ENCODE peak calls at places on chromosomes 12 and 14, in six cellular contexts. O is K562, S is GM12878, W is HepG2, V is H1, U is HCT116. R is an unnamed sample.

GRCh38 chr12:56766535-56766934 is 3.4 kb downstream of the HSD17B6 start:
- DNase-seq in U (no peak), W (no peak), S (peak), O (no peak), V (no peak), R (no peak)

GRCh38 chr14:23580152-23580926 is 1.7 kb upstream of the JPH4 start:
- DNase-seq in W (peak), U (no peak), V (no peak), S (no peak), O (no peak), R (no peak)

GRCh38 chr12:57309420-57309819 is 58.4 kb upstream of the STAC3 start:
- DNase-seq in U (no peak), V (no peak), O (no peak), S (no peak), W (no peak), R (no peak)

GRCh38 chr14:22520235-22520634 is 68.8 kb downstream of the DAD1 start:
- DNase-seq in V (no peak), U (no peak), O (peak), W (no peak), S (no peak), R (no peak)

GRCh38 chr14:98694541-98694940 is 577.5 kb downstream of the BCL11B start:
- DNase-seq in S (no peak), W (no peak), O (no peak), V (no peak), U (no peak), R (no peak)

GRCh38 chr12:131900397-131900796 is 6.0 kb downstream of the ULK1 start:
- DNase-seq in U (no peak), V (no peak), W (no peak), O (no peak), S (no peak), R (no peak)

GRCh38 chr12:106601031-106601430 is 18.2 kb downstream of the RFX4 start:
- DNase-seq in V (no peak), O (peak), W (peak), U (no peak), S (no peak), R (no peak)

GRCh38 chr14:28770574-28770973 is 4.0 kb downstream of the FOXG1 start:
- DNase-seq in U (no peak), S (no peak), O (no peak), W (no peak), V (no peak), R (no peak)

GRCh38 chr12:52280796-52281560 is 6.5 kb downstream of the KRT86 start:
- DNase-seq in W (peak), U (peak), O (no peak), S (no peak), V (no peak), R (no peak)

GRCh38 chr12:91813701-91814100 is 331.9 kb downstream of the BTG1 start:
- DNase-seq in V (no peak), W (no peak), O (no peak), S (no peak), U (no peak), R (no peak)

GRCh38 chr12:68808388-68809189 is 612 bp downstream of the MDM2 start:
- DNase-seq in V (peak), U (peak), O (peak), W (peak), S (peak), R (peak)

GRCh38 chr12:120710805-120711296 is 593 bp downstream of the UNC119B start:
- DNase-seq in U (no peak), W (no peak), S (no peak), O (peak), V (no peak), R (no peak)

GRCh38 chr12:106345739-106346138 is 11.8 kb upstream of the POLR3B start:
- DNase-seq in U (peak), V (no peak), S (no peak), O (peak), W (peak), R (peak)

GRCh38 chr12:5200276-5201087 is 156.8 kb downstream of the KCNA5 start:
- DNase-seq in U (peak), W (peak), S (no peak), V (peak), O (peak), R (peak)

GRCh38 chr14:21024668-21025373 is at the start of gene NDRG2:
- DNase-seq in U (no peak), S (no peak), W (peak), V (no peak), O (peak), R (peak)

GRCh38 chr14:50608302-50608851 is 48.4 kb downstream of the ATL1 start:
- DNase-seq in V (no peak), O (no peak), S (no peak), W (no peak), U (no peak), R (no peak)
- TF ChIP-seq ZNF274 in V (no peak), O (no peak), S (no peak), W (no peak), U (no peak), R (no peak)

GRCh38 chr14:76420827-76421226 is 44.9 kb downstream of the ESRRB start:
- DNase-seq in W (no peak), V (no peak), O (no peak), S (no peak), U (no peak), R (no peak)
- H3K9ac ChIP-seq in W (no peak), V (no peak), O (no peak), S (no peak), U (no peak), R (no peak)

GRCh38 chr14:95891742-95892141 is 15.1 kb downstream of the TUNAR start:
- DNase-seq in O (no peak), W (no peak), U (peak), S (no peak), V (no peak), R (no peak)

GRCh38 chr14:95892142-95892541 is 15.5 kb downstream of the TUNAR start:
- DNase-seq in U (no peak), V (no peak), W (no peak), S (no peak), O (no peak), R (no peak)

GRCh38 chr14:95897280-95897679 is 20.6 kb downstream of the TUNAR start:
- DNase-seq in W (no peak), U (no peak), S (no peak), O (no peak), V (no peak), R (no peak)

GRCh38 chr14:95896628-95897027 is 20.0 kb downstream of the TUNAR start:
- DNase-seq in S (no peak), U (no peak), V (no peak), O (no peak), W (no peak), R (no peak)

DNA sequence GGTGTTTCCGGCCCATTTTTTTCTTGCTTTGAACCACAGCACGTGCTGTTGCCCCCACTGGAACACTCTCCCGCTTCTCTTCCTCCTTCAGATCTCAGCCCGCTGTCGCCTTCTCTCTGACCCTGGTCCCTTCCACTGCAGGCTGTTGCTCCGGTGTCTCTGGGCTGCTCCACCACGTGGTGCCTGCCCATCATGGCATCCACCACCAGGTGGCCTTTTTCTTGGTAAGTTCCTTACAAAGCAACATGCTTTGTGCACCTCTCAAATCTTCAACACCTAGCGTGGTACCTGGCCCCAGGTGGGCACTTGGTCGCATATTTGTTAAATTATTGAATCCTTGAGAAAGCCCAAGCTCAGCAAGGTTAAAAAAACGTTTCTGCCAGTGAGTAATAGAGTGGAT is 19.1 kb downstream of the TUNAR start:
- DNase-seq in W (peak), V (peak), O (peak), S (no peak), U (peak), R (no peak)
- TF ChIP-seq ZNF274 in W (no peak), V (no peak), O (no peak), S (no peak), U (no peak), R (no peak)

GRCh38 chr14:25050494-25051170 is 685 bp upstream of the STXBP6 start:
- DNase-seq in V (no peak), W (no peak), S (no peak), O (peak), U (no peak), R (no peak)

GRCh38 chr14:25049559-25050493 is at the start of gene STXBP6:
- DNase-seq in O (peak), S (no peak), V (no peak), U (no peak), W (peak), R (no peak)

GRCh38 chr14:25046301-25046943 is 3.5 kb downstream of the STXBP6 start:
- DNase-seq in S (no peak), O (peak), W (no peak), V (no peak), U (no peak), R (no peak)

GRCh38 chr14:25048170-25049126 is 1.5 kb downstream of the STXBP6 start:
- DNase-seq in W (no peak), V (no peak), O (peak), U (no peak), S (no peak), R (no peak)

GRCh38 chr14:25049127-25049558 is 804 bp downstream of the STXBP6 start:
- DNase-seq in W (no peak), S (no peak), U (no peak), V (no peak), O (no peak), R (no peak)
- H3K9ac ChIP-seq in W (peak), S (no peak), U (no peak), V (no peak), O (no peak), R (peak)

GRCh38 chr12:108884116-108885012 is 4.5 kb downstream of the DAO start:
- DNase-seq in S (no peak), O (peak), U (peak), V (peak), W (peak), R (peak)
- TF ChIP-seq ZNF274 in S (no peak), O (no peak), U (no peak), V (no peak), W (no peak), R (no peak)

GRCh38 chr14:65373671-65374039 is 38.9 kb upstream of the FUT8 start:
- DNase-seq in U (no peak), O (no peak), V (no peak), W (no peak), S (no peak), R (no peak)

GRCh38 chr14:65382586-65382985 is 29.9 kb upstream of the FUT8 start:
- DNase-seq in V (no peak), U (no peak), S (no peak), O (no peak), W (no peak), R (no peak)

GRCh38 chr14:65371784-65372183 is 40.7 kb upstream of the FUT8 start:
- DNase-seq in W (no peak), U (no peak), V (no peak), S (no peak), O (no peak), R (no peak)

GRCh38 chr14:65373011-65373670 is 39.4 kb upstream of the FUT8 start:
- DNase-seq in U (no peak), O (peak), S (no peak), W (no peak), V (no peak), R (no peak)

GRCh38 chr14:65377576-65377975 is 35.0 kb upstream of the FUT8 start:
- DNase-seq in O (no peak), S (no peak), W (no peak), U (no peak), V (no peak), R (no peak)
- H3K9ac ChIP-seq in O (no peak), S (no peak), W (no peak), U (no peak), V (no peak), R (no peak)